ENCODE peak calls at places on chromosomes 12 and 14, in six cellular contexts. L, G, I, T, N and V are unnamed samples.

GRCh38 chr12:68893741-68894140 is 39.2 kb downstream of the CPM start:
- DNase-seq in L (no peak), G (no peak), I (no peak), T (no peak), N (no peak), V (no peak)

GRCh38 chr14:25041898-25042297 is 8.0 kb downstream of the STXBP6 start:
- DNase-seq in L (no peak), G (no peak), I (no peak), T (no peak), N (no peak), V (no peak)

GRCh38 chr12:13223176-13223806 is 26.8 kb downstream of the EMP1 start:
- DNase-seq in L (peak), G (no peak), I (no peak), T (peak), N (peak), V (peak)

GRCh38 chr12:93911436-93911835 is 234.3 kb downstream of the CRADD start:
- DNase-seq in L (no peak), G (no peak), I (no peak), T (peak), N (peak), V (no peak)

GRCh38 chr14:89178802-89179201 is 238.2 kb downstream of the FOXN3 start:
- DNase-seq in L (no peak), G (no peak), I (no peak), T (peak), N (peak), V (no peak)

GRCh38 chr12:115871714-115872113 is 405.8 kb downstream of the MED13L start:
- DNase-seq in L (peak), G (no peak), I (no peak), T (peak), N (peak), V (no peak)

GRCh38 chr14:65164068-65164824 is 61.9 kb upstream of the MAX start:
- DNase-seq in L (peak), G (no peak), I (peak), T (peak), N (peak), V (no peak)

GRCh38 chr14:72863216-72864006 is 30.5 kb downstream of the DPF3 start:
- DNase-seq in L (no peak), G (no peak), I (no peak), T (no peak), N (no peak), V (no peak)

GRCh38 chr12:66188584-66189475 is at the start of gene IRAK3:
- DNase-seq in L (no peak), G (no peak), I (peak), T (peak), N (peak), V (peak)

GRCh38 chr12:49776413-49776812 is 35.1 kb downstream of the TMBIM6 start:
- DNase-seq in L (peak), G (no peak), I (peak), T (peak), N (peak), V (peak)

GRCh38 chr12:59708059-59708458 is 112.2 kb downstream of the SLC16A7 start:
- DNase-seq in L (peak), G (no peak), I (no peak), T (peak), N (peak), V (peak)

GRCh38 chr12:49959570-49960473 is 1.9 kb upstream of the AQP5 start:
- DNase-seq in L (peak), G (no peak), I (no peak), T (no peak), N (no peak), V (peak)

GRCh38 chr14:101475468-101476257 is 85.6 kb upstream of the DIO3 start:
- DNase-seq in L (peak), G (no peak), I (no peak), T (peak), N (peak), V (peak)

GRCh38 chr14:52119030-52119429 is 50.2 kb upstream of the NID2 start:
- DNase-seq in L (no peak), G (no peak), I (no peak), T (no peak), N (peak), V (peak)

GRCh38 chr12:1907652-1908611 is 10.5 kb downstream of the CACNA2D4 start:
- DNase-seq in L (no peak), G (no peak), I (peak), T (no peak), N (no peak), V (peak)

GRCh38 chr14:24605435-24606190 is 3.9 kb downstream of the GZMH start:
- DNase-seq in L (no peak), G (no peak), I (peak), T (no peak), N (no peak), V (peak)

GRCh38 chr14:99535448-99535847 is 54.2 kb downstream of the CCNK start:
- DNase-seq in L (no peak), G (no peak), I (no peak), T (no peak), N (peak), V (no peak)

GRCh38 chr12:105864916-105865315 is 273.8 kb downstream of the NUAK1 start:
- DNase-seq in L (no peak), G (no peak), I (no peak), T (no peak), N (no peak), V (no peak)

GRCh38 chr12:78933014-78933413 is 68.4 kb downstream of the SYT1 start:
- DNase-seq in L (no peak), G (no peak), I (no peak), T (peak), N (peak), V (peak)

GRCh38 chr12:90008277-90008676 is 299.6 kb upstream of the ATP2B1 start:
- DNase-seq in L (no peak), G (no peak), I (no peak), T (no peak), N (no peak), V (no peak)

GRCh38 chr12:19737019-19737418 is 297.7 kb downstream of the AEBP2 start:
- DNase-seq in L (no peak), G (no peak), I (no peak), T (no peak), N (no peak), V (no peak)

GRCh38 chr12:100263131-100263530 is 3.7 kb downstream of the DEPDC4 start:
- DNase-seq in L (no peak), G (no peak), I (no peak), T (no peak), N (no peak), V (no peak)

GRCh38 chr14:23521785-23522640 is 29.6 kb downstream of the ZFHX2 start:
- DNase-seq in L (no peak), G (no peak), I (no peak), T (no peak), N (no peak), V (no peak)

GRCh38 chr12:112833272-112833671 is 41.7 kb downstream of the RPH3A start:
- DNase-seq in L (no peak), G (no peak), I (no peak), T (no peak), N (no peak), V (no peak)

GRCh38 chr14:69013943-69014782 is 35.1 kb upstream of the ACTN1 start:
- DNase-seq in L (peak), G (no peak), I (no peak), T (peak), N (peak), V (no peak)

GRCh38 chr14:39339003-39339402 is 93.2 kb downstream of the FBXO33 start:
- DNase-seq in L (no peak), G (no peak), I (no peak), T (no peak), N (peak), V (no peak)

GRCh38 chr12:39587247-39587646 is 32.4 kb downstream of the ABCD2 start:
- DNase-seq in L (peak), G (no peak), I (no peak), T (no peak), N (no peak), V (peak)

GRCh38 chr12:127170271-127171180 is 1096.4 kb upstream of the TMEM132C start:
- DNase-seq in L (no peak), G (no peak), I (no peak), T (peak), N (peak), V (no peak)

GRCh38 chr12:3398196-3398789 is 92.7 kb upstream of the PRMT8 start:
- DNase-seq in L (no peak), G (no peak), I (no peak), T (no peak), N (no peak), V (peak)

GRCh38 chr12:2057041-2057792 is 4.4 kb downstream of the CACNA1C start:
- DNase-seq in L (peak), G (no peak), I (peak), T (peak), N (peak), V (peak)

GRCh38 chr14:54529811-54530210 is 20.1 kb downstream of the CGRRF1 start:
- DNase-seq in L (peak), G (no peak), I (no peak), T (peak), N (peak), V (peak)

GRCh38 chr12:2804390-2805145 is 7.9 kb upstream of the ITFG2 start:
- DNase-seq in L (peak), G (no peak), I (no peak), T (peak), N (peak), V (no peak)

GRCh38 chr12:96720363-96720705 is 186.7 kb upstream of the NEDD1 start:
- DNase-seq in L (peak), G (no peak), I (peak), T (no peak), N (no peak), V (peak)

GRCh38 chr12:106107566-106107965 is 31.2 kb downstream of the NUAK1 start:
- DNase-seq in L (no peak), G (no peak), I (no peak), T (peak), N (peak), V (peak)

GRCh38 chr14:54366726-54367707 is 29.8 kb upstream of the CDKN3 start:
- DNase-seq in L (peak), G (no peak), I (peak), T (peak), N (peak), V (peak)

GRCh38 chr12:22631863-22632463 is 7.0 kb downstream of the ETNK1 start:
- DNase-seq in L (no peak), G (no peak), I (no peak), T (peak), N (no peak), V (no peak)

GRCh38 chr12:88334271-88334670 is 192.2 kb downstream of the TMTC3 start:
- DNase-seq in L (peak), G (no peak), I (no peak), T (peak), N (peak), V (peak)

GRCh38 chr14:90523544-90523943 is 126.7 kb downstream of the CALM1 start:
- DNase-seq in L (peak), G (no peak), I (no peak), T (peak), N (peak), V (no peak)

GRCh38 chr12:110245278-110245868 is 35.7 kb upstream of the ATP2A2 start:
- DNase-seq in L (peak), G (no peak), I (peak), T (no peak), N (peak), V (no peak)